ENCODE peak calls at places on chromosomes 5 and 9, in eight cellular contexts. One of them, this sample, is unnamed.

GRCh38 chr5:26625099-26625498 is 413.3 kb downstream of the CDH9 start:
- DNase-seq in lower leg skin: no peak
- DNase-seq in Peyer's patch: no peak
- DNase-seq in NB4: no peak
- DNase-seq in prostate gland: no peak
- DNase-seq in PC-3: no peak
- DNase-seq in retinal pigment epithelial cell: no peak
- DNase-seq in IMR-90: no peak
- DNase-seq in this sample: no peak

GRCh38 chr9:2623866-2624682 is 2.5 kb downstream of the VLDLR start:
- DNase-seq in IMR-90: no peak
- DNase-seq in lower leg skin: no peak
- DNase-seq in prostate gland: no peak
- DNase-seq in retinal pigment epithelial cell: no peak
- DNase-seq in Peyer's patch: no peak
- DNase-seq in PC-3: no peak
- DNase-seq in NB4: peak
- DNase-seq in this sample: no peak

GRCh38 chr9:106945727-106946690 is 83.0 kb downstream of the ZNF462 start:
- DNase-seq in lower leg skin: no peak
- DNase-seq in retinal pigment epithelial cell: no peak
- DNase-seq in IMR-90: peak
- DNase-seq in prostate gland: no peak
- DNase-seq in Peyer's patch: no peak
- DNase-seq in NB4: no peak
- DNase-seq in PC-3: peak
- DNase-seq in this sample: no peak

GRCh38 chr9:121222524-121223171 is 21.0 kb upstream of the RAB14 start:
- DNase-seq in lower leg skin: no peak
- DNase-seq in Peyer's patch: no peak
- DNase-seq in IMR-90: peak
- DNase-seq in prostate gland: no peak
- DNase-seq in retinal pigment epithelial cell: no peak
- DNase-seq in PC-3: peak
- DNase-seq in NB4: peak
- DNase-seq in this sample: no peak

GRCh38 chr5:74767579-74767913 is 497 bp downstream of the NSA2 start:
- DNase-seq in prostate gland: peak
- DNase-seq in lower leg skin: peak
- DNase-seq in IMR-90: peak
- DNase-seq in PC-3: peak
- DNase-seq in retinal pigment epithelial cell: no peak
- DNase-seq in Peyer's patch: no peak
- DNase-seq in NB4: peak
- DNase-seq in this sample: peak

GRCh38 chr5:148559461-148559860 is 94.9 kb downstream of the HTR4 start:
- DNase-seq in lower leg skin: no peak
- DNase-seq in prostate gland: peak
- DNase-seq in NB4: no peak
- DNase-seq in PC-3: no peak
- DNase-seq in retinal pigment epithelial cell: no peak
- DNase-seq in Peyer's patch: peak
- DNase-seq in IMR-90: no peak
- DNase-seq in this sample: no peak

GRCh38 chr9:131704195-131704983 is 35.5 kb downstream of the RAPGEF1 start:
- DNase-seq in IMR-90: no peak
- DNase-seq in prostate gland: no peak
- DNase-seq in lower leg skin: no peak
- DNase-seq in Peyer's patch: peak
- DNase-seq in PC-3: peak
- DNase-seq in NB4: no peak
- DNase-seq in retinal pigment epithelial cell: no peak
- DNase-seq in this sample: no peak

GRCh38 chr9:123081824-123082223 is 48.4 kb downstream of the GPR21 start:
- DNase-seq in PC-3: peak
- DNase-seq in IMR-90: peak
- DNase-seq in Peyer's patch: no peak
- DNase-seq in retinal pigment epithelial cell: no peak
- DNase-seq in lower leg skin: no peak
- DNase-seq in NB4: peak
- DNase-seq in prostate gland: no peak
- DNase-seq in this sample: no peak

GRCh38 chr5:39902626-39903025 is 477.8 kb upstream of the DAB2 start:
- DNase-seq in lower leg skin: no peak
- DNase-seq in PC-3: no peak
- DNase-seq in retinal pigment epithelial cell: no peak
- DNase-seq in NB4: no peak
- DNase-seq in IMR-90: no peak
- DNase-seq in Peyer's patch: no peak
- DNase-seq in prostate gland: no peak
- DNase-seq in this sample: no peak

GRCh38 chr9:126407125-126407870 is 80.7 kb downstream of the MVB12B start:
- DNase-seq in PC-3: peak
- DNase-seq in prostate gland: no peak
- DNase-seq in lower leg skin: peak
- DNase-seq in retinal pigment epithelial cell: no peak
- DNase-seq in IMR-90: peak
- DNase-seq in NB4: no peak
- DNase-seq in Peyer's patch: no peak
- DNase-seq in this sample: no peak

GRCh38 chr9:36074870-36075532 is 38.3 kb downstream of the RECK start:
- DNase-seq in NB4: no peak
- DNase-seq in retinal pigment epithelial cell: peak
- DNase-seq in Peyer's patch: peak
- DNase-seq in prostate gland: peak
- DNase-seq in IMR-90: peak
- DNase-seq in PC-3: no peak
- DNase-seq in lower leg skin: peak
- DNase-seq in this sample: peak

GRCh38 chr9:114518599-114519022 is 13.3 kb upstream of the WHRN start:
- DNase-seq in Peyer's patch: no peak
- DNase-seq in retinal pigment epithelial cell: no peak
- DNase-seq in lower leg skin: no peak
- DNase-seq in prostate gland: no peak
- DNase-seq in NB4: no peak
- DNase-seq in PC-3: no peak
- DNase-seq in IMR-90: no peak
- DNase-seq in this sample: no peak

GRCh38 chr9:119284587-119285337 is 84.5 kb downstream of the BRINP1 start:
- DNase-seq in IMR-90: no peak
- DNase-seq in retinal pigment epithelial cell: no peak
- DNase-seq in PC-3: no peak
- DNase-seq in lower leg skin: no peak
- DNase-seq in prostate gland: peak
- DNase-seq in NB4: no peak
- DNase-seq in Peyer's patch: no peak
- DNase-seq in this sample: no peak

GRCh38 chr5:77986261-77986660 is 210.1 kb upstream of the TBCA start:
- DNase-seq in NB4: no peak
- DNase-seq in retinal pigment epithelial cell: no peak
- DNase-seq in PC-3: no peak
- DNase-seq in Peyer's patch: no peak
- DNase-seq in IMR-90: no peak
- DNase-seq in prostate gland: no peak
- DNase-seq in lower leg skin: no peak
- DNase-seq in this sample: no peak

GRCh38 chr5:101244621-101245020 is 341.5 kb upstream of the ST8SIA4 start:
- DNase-seq in Peyer's patch: no peak
- DNase-seq in lower leg skin: no peak
- DNase-seq in PC-3: no peak
- DNase-seq in retinal pigment epithelial cell: no peak
- DNase-seq in prostate gland: no peak
- DNase-seq in NB4: no peak
- DNase-seq in IMR-90: no peak
- DNase-seq in this sample: no peak

GRCh38 chr5:132011561-132012384 is at the start of gene ACSL6:
- DNase-seq in prostate gland: no peak
- DNase-seq in NB4: no peak
- DNase-seq in lower leg skin: no peak
- DNase-seq in PC-3: no peak
- DNase-seq in Peyer's patch: peak
- DNase-seq in IMR-90: no peak
- DNase-seq in retinal pigment epithelial cell: no peak
- DNase-seq in this sample: no peak

GRCh38 chr5:151002250-151002649 is 18.1 kb upstream of the GPX3 start:
- DNase-seq in NB4: peak
- DNase-seq in Peyer's patch: no peak
- DNase-seq in retinal pigment epithelial cell: no peak
- DNase-seq in PC-3: peak
- DNase-seq in lower leg skin: no peak
- DNase-seq in prostate gland: no peak
- DNase-seq in IMR-90: peak
- DNase-seq in this sample: no peak

GRCh38 chr5:128534729-128535128 is 3.3 kb downstream of the FBN2 start:
- DNase-seq in NB4: no peak
- DNase-seq in lower leg skin: no peak
- DNase-seq in retinal pigment epithelial cell: peak
- DNase-seq in prostate gland: no peak
- DNase-seq in IMR-90: peak
- DNase-seq in Peyer's patch: no peak
- DNase-seq in PC-3: peak
- DNase-seq in this sample: no peak

GRCh38 chr5:68215208-68215887 is at the start of gene PIK3R1:
- DNase-seq in prostate gland: peak
- DNase-seq in PC-3: peak
- DNase-seq in Peyer's patch: peak
- DNase-seq in retinal pigment epithelial cell: peak
- DNase-seq in lower leg skin: peak
- DNase-seq in IMR-90: peak
- DNase-seq in NB4: peak
- DNase-seq in this sample: no peak

GRCh38 chr9:99819123-99819483 is 2.6 kb upstream of the NR4A3 start:
- DNase-seq in PC-3: no peak
- DNase-seq in prostate gland: no peak
- DNase-seq in retinal pigment epithelial cell: no peak
- DNase-seq in lower leg skin: no peak
- DNase-seq in IMR-90: no peak
- DNase-seq in Peyer's patch: no peak
- DNase-seq in NB4: no peak
- DNase-seq in this sample: no peak

GRCh38 chr9:99821187-99822095 is at the start of gene NR4A3:
- DNase-seq in NB4: peak
- DNase-seq in IMR-90: peak
- DNase-seq in Peyer's patch: peak
- DNase-seq in prostate gland: peak
- DNase-seq in PC-3: peak
- DNase-seq in lower leg skin: peak
- DNase-seq in retinal pigment epithelial cell: peak
- DNase-seq in this sample: peak

GRCh38 chr9:99819484-99820329 is 2.0 kb upstream of the NR4A3 start:
- DNase-seq in lower leg skin: peak
- DNase-seq in Peyer's patch: peak
- DNase-seq in PC-3: peak
- DNase-seq in prostate gland: peak
- DNase-seq in IMR-90: peak
- DNase-seq in retinal pigment epithelial cell: peak
- DNase-seq in NB4: peak
- DNase-seq in this sample: peak

GRCh38 chr9:99822096-99822595 is 461 bp downstream of the NR4A3 start:
- DNase-seq in Peyer's patch: peak
- DNase-seq in IMR-90: no peak
- DNase-seq in PC-3: no peak
- DNase-seq in prostate gland: peak
- DNase-seq in NB4: peak
- DNase-seq in retinal pigment epithelial cell: no peak
- DNase-seq in lower leg skin: no peak
- DNase-seq in this sample: no peak

DNA sequence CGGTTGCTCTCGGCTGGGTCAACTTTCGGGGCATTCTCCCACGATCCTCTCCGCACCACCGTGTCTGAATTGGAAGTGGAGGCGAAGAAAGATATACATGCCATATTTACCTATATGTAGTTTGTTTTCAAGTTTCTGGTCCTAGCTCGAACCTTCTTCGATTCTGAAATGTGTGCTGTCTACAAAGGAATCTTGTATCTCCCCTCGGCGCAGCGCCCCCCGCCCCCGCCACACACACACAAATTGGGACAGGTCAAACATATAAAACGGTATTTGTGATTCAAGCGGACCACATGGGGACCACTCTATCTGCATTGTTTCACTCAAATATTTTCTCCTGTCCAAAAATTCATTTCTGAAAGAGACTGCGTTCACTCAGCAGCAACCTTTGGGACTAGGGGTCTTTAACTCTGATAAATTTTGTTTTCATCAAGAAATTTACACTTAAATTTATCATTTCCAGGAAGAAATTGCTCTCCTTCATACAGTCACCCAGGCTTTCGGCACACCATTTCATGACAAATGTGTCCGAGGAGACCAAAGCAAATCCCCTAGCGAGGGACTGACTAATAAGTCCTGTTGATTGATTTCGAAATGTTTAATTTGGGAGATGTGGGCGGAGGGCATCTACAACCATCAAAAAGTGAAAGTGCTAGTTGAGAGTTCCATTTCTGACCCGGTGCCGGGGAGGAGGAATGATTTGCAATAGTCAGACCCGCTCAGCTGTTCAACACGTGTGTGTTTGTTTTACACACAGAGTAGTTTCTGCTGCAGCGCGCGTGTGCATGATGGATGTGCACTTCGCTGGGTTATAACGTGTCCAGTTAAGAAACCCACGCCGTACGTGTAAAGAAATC is 1.1 kb upstream of the NR4A3 start:
- DNase-seq in PC-3: peak
- DNase-seq in retinal pigment epithelial cell: peak
- DNase-seq in prostate gland: peak
- DNase-seq in NB4: peak
- DNase-seq in Peyer's patch: peak
- DNase-seq in IMR-90: peak
- DNase-seq in lower leg skin: peak
- DNase-seq in this sample: no peak
- TF ChIP-seq CTCF in PC-3: no peak
- TF ChIP-seq CTCF in retinal pigment epithelial cell: no peak
- TF ChIP-seq CTCF in prostate gland: no peak
- TF ChIP-seq CTCF in NB4: no peak
- TF ChIP-seq CTCF in Peyer's patch: no peak
- TF ChIP-seq CTCF in IMR-90: no peak
- TF ChIP-seq CTCF in lower leg skin: no peak
- TF ChIP-seq CTCF in this sample: no peak

GRCh38 chr5:136021016-136021405 is 7.8 kb upstream of the TGFBI start:
- DNase-seq in IMR-90: peak
- DNase-seq in prostate gland: no peak
- DNase-seq in lower leg skin: no peak
- DNase-seq in PC-3: no peak
- DNase-seq in Peyer's patch: no peak
- DNase-seq in NB4: peak
- DNase-seq in retinal pigment epithelial cell: peak
- DNase-seq in this sample: no peak
- H3K4me3 ChIP-seq in IMR-90: no peak
- H3K4me3 ChIP-seq in prostate gland: no peak
- H3K4me3 ChIP-seq in lower leg skin: no peak
- H3K4me3 ChIP-seq in PC-3: no peak
- H3K4me3 ChIP-seq in Peyer's patch: no peak
- H3K4me3 ChIP-seq in NB4: no peak
- H3K4me3 ChIP-seq in retinal pigment epithelial cell: no peak
- H3K4me3 ChIP-seq in this sample: no peak

GRCh38 chr9:34701769-34702736 is 7.9 kb downstream of the CCL21 start:
- DNase-seq in lower leg skin: peak
- DNase-seq in PC-3: peak
- DNase-seq in prostate gland: peak
- DNase-seq in Peyer's patch: peak
- DNase-seq in retinal pigment epithelial cell: peak
- DNase-seq in IMR-90: peak
- DNase-seq in NB4: peak
- DNase-seq in this sample: peak
- TF ChIP-seq CTCF in lower leg skin: peak
- TF ChIP-seq CTCF in PC-3: peak
- TF ChIP-seq CTCF in prostate gland: peak
- TF ChIP-seq CTCF in Peyer's patch: peak
- TF ChIP-seq CTCF in retinal pigment epithelial cell: peak
- TF ChIP-seq CTCF in IMR-90: peak
- TF ChIP-seq CTCF in NB4: peak
- TF ChIP-seq CTCF in this sample: peak

GRCh38 chr5:142320851-142321560 is 3.8 kb downstream of the SPRY4 start:
- DNase-seq in prostate gland: no peak
- DNase-seq in IMR-90: peak
- DNase-seq in retinal pigment epithelial cell: no peak
- DNase-seq in PC-3: no peak
- DNase-seq in Peyer's patch: no peak
- DNase-seq in lower leg skin: no peak
- DNase-seq in NB4: peak
- DNase-seq in this sample: no peak
- H3K4me3 ChIP-seq in prostate gland: no peak
- H3K4me3 ChIP-seq in IMR-90: peak
- H3K4me3 ChIP-seq in retinal pigment epithelial cell: peak
- H3K4me3 ChIP-seq in PC-3: peak
- H3K4me3 ChIP-seq in Peyer's patch: peak
- H3K4me3 ChIP-seq in lower leg skin: no peak
- H3K4me3 ChIP-seq in NB4: peak
- H3K4me3 ChIP-seq in this sample: peak